ENCODE peak calls at places on chromosome 9, in seven cellular contexts. A, M, V, G, S, U and X are unnamed samples.
A peak's percentile ranks its signal among the peaks of the same experiment; 100 is the strongest.

GRCh38 chr9:98427491-98427890 is 172.0 kb upstream of the TBC1D2 start:
- DNase-seq in U (no peak), G (peak; percentile 90), S (no peak), M (no peak), A (no peak), V (no peak), X (no peak)

GRCh38 chr9:29514336-29514735 is 1941.1 kb upstream of the C9orf72 start:
- DNase-seq in U (no peak), G (no peak), S (peak; percentile 65), V (no peak), M (no peak), A (no peak), X (peak; percentile 31)

GRCh38 chr9:92508018-92508417 is 25.7 kb upstream of the ASPN start:
- DNase-seq in A (no peak), M (no peak), G (no peak), U (no peak), S (no peak), V (no peak), X (no peak)

GRCh38 chr9:119375892-119376291 is 6.7 kb upstream of the BRINP1 start:
- DNase-seq in S (no peak), M (no peak), G (no peak), U (no peak), V (peak; percentile 3), A (no peak), X (no peak)

GRCh38 chr9:12785251-12785880 is 10.5 kb downstream of the LURAP1L start:
- DNase-seq in M (no peak), V (peak; percentile 81), G (peak; percentile 45), A (no peak), S (no peak), U (no peak), X (peak; percentile 33)

GRCh38 chr9:22084336-22085035 is 75.4 kb upstream of the CDKN2B start:
- DNase-seq in G (no peak), V (peak; percentile 99), S (no peak), M (no peak), U (no peak), A (no peak), X (no peak)

GRCh38 chr9:26081847-26082246 is 403.6 kb upstream of the TUSC1 start:
- DNase-seq in M (no peak), A (no peak), G (no peak), U (no peak), S (no peak), V (no peak), X (no peak)

GRCh38 chr9:131951905-131952304 is 127.8 kb downstream of the MED27 start:
- DNase-seq in A (no peak), V (no peak), M (no peak), G (no peak), S (peak; percentile 60), U (no peak), X (peak; percentile 32)

GRCh38 chr9:13778486-13779110 is 499.1 kb upstream of the MPDZ start:
- DNase-seq in V (no peak), G (no peak), S (no peak), A (no peak), M (no peak), U (no peak), X (no peak)

GRCh38 chr9:89768650-89769071 is 163.8 kb downstream of the GADD45G start:
- DNase-seq in S (no peak), A (no peak), M (no peak), V (no peak), G (no peak), U (no peak), X (no peak)

GRCh38 chr9:89805726-89806125 is 200.9 kb downstream of the GADD45G start:
- DNase-seq in G (no peak), M (no peak), V (no peak), U (no peak), S (no peak), A (no peak), X (no peak)

GRCh38 chr9:130713286-130713975 is 19.9 kb downstream of the EXOSC2 start:
- DNase-seq in S (no peak), V (no peak), G (peak; percentile 38), U (no peak), M (no peak), A (no peak), X (peak; percentile 59)

GRCh38 chr9:84485539-84485938 is 145.0 kb upstream of the SLC28A3 start:
- DNase-seq in G (no peak), M (no peak), U (no peak), V (peak; percentile 92), A (no peak), S (no peak), X (no peak)

GRCh38 chr9:93380410-93381060 is 71.0 kb upstream of the FAM120A start:
- DNase-seq in S (no peak), U (no peak), A (no peak), V (no peak), M (no peak), G (no peak), X (no peak)

GRCh38 chr9:76799481-76799880 is 35.2 kb downstream of the PCA3 start:
- DNase-seq in U (no peak), S (no peak), M (no peak), A (no peak), V (no peak), G (no peak), X (no peak)

GRCh38 chr9:4604678-4605095 is 57.4 kb upstream of the PLPP6 start:
- DNase-seq in U (no peak), V (peak; percentile 74), G (peak; percentile 65), S (peak; percentile 49), A (peak; percentile 82), M (no peak), X (peak; percentile 58)

GRCh38 chr9:77978086-77978781 is 53.4 kb downstream of the GNAQ start:
- DNase-seq in G (no peak), A (no peak), V (no peak), M (no peak), U (no peak), S (no peak), X (no peak)

GRCh38 chr9:7901676-7902075 is 102.1 kb upstream of the DMAC1 start:
- DNase-seq in A (no peak), M (no peak), U (no peak), G (no peak), V (peak; percentile 23), S (no peak), X (no peak)

GRCh38 chr9:116368680-116369079 is 215.1 kb downstream of the PAPPA start:
- DNase-seq in G (peak; percentile 18), V (no peak), M (no peak), U (no peak), A (no peak), S (no peak), X (no peak)

GRCh38 chr9:109907400-109907799 is 127.4 kb downstream of the PALM2AKAP2 start:
- DNase-seq in S (peak; percentile 19), G (no peak), V (no peak), U (no peak), A (peak; percentile 35), M (no peak), X (peak; percentile 56)

GRCh38 chr9:27572918-27573698 is at the start of gene C9orf72:
- DNase-seq in A (peak; percentile 52), M (peak; percentile 91), U (peak; percentile 74), G (peak; percentile 85), S (peak; percentile 87), V (no peak), X (peak; percentile 79)

GRCh38 chr9:125293134-125293533 is 31.5 kb downstream of the GAPVD1 start:
- DNase-seq in M (no peak), U (no peak), V (peak; percentile 76), G (no peak), S (no peak), A (no peak), X (no peak)

GRCh38 chr9:108834959-108835696 is 20.7 kb downstream of the ACTL7B start:
- DNase-seq in S (no peak), V (peak; percentile 91), A (peak; percentile 8), U (no peak), G (peak; percentile 51), M (no peak), X (no peak)